ENCODE peak calls at places on chromosomes 12 and 14, in ten cellular contexts. R is A549, E is sigmoid colon, A is esophagus squamous epithelium, M is heart left ventricle, U is GM12878, O is IMR-90, W is HepG2, N is stomach, L is lower leg skin. Q is an unnamed sample.

GRCh38 chr12:111124183-111124582 is 203.8 kb upstream of the MYL2 start:
- DNase-seq in R (no peak), E (no peak), A (no peak), M (no peak), U (no peak), O (no peak), W (no peak), N (no peak), L (no peak), Q (no peak)

GRCh38 chr12:39145175-39145999 is 240.0 kb upstream of the CPNE8 start:
- DNase-seq in R (peak; percentile 77), E (peak; percentile 76), A (no peak), M (peak; percentile 35), U (no peak), O (no peak), W (no peak), N (peak; percentile 30), L (no peak), Q (no peak)

GRCh38 chr14:77139022-77139421 is 2.6 kb downstream of the ZDHHC22 start:
- DNase-seq in R (no peak), E (peak; percentile 26), A (no peak), M (no peak), U (no peak), O (no peak), W (no peak), N (no peak), L (no peak), Q (no peak)

GRCh38 chr12:115617391-115617790 is 660.1 kb downstream of the MED13L start:
- DNase-seq in R (no peak), E (no peak), A (no peak), M (no peak), U (no peak), O (no peak), W (no peak), N (no peak), L (no peak), Q (no peak)

GRCh38 chr14:54343276-54344121 is 53.3 kb upstream of the CDKN3 start:
- DNase-seq in R (no peak), E (no peak), A (no peak), M (no peak), U (no peak), O (no peak), W (peak; percentile 34), N (no peak), L (no peak), Q (no peak)

GRCh38 chr14:101235042-101235871 is 326.0 kb upstream of the DIO3 start:
- DNase-seq in R (peak; percentile 70), E (peak; percentile 79), A (no peak), M (peak; percentile 33), U (no peak), O (peak; percentile 32), W (peak; percentile 47), N (peak; percentile 47), L (peak; percentile 21), Q (no peak)

GRCh38 chr14:35336171-35337073 is 44.2 kb downstream of the PSMA6 start:
- DNase-seq in R (peak; percentile 98), E (peak; percentile 98), A (peak; percentile 56), M (peak; percentile 94), U (no peak), O (peak; percentile 85), W (peak; percentile 99), N (peak; percentile 94), L (peak; percentile 88), Q (no peak)

GRCh38 chr14:24712909-24713308 is 78.9 kb upstream of the GZMB start:
- DNase-seq in R (no peak), E (no peak), A (no peak), M (no peak), U (no peak), O (no peak), W (no peak), N (no peak), L (no peak), Q (no peak)

GRCh38 chr12:49949866-49950265 is 671 bp upstream of the AQP2 start:
- DNase-seq in R (no peak), E (no peak), A (no peak), M (no peak), U (no peak), O (no peak), W (no peak), N (no peak), L (no peak), Q (no peak)

GRCh38 chr14:104351849-104352492 is 213.6 kb downstream of the KIF26A start:
- DNase-seq in R (no peak), E (no peak), A (no peak), M (no peak), U (no peak), O (no peak), W (no peak), N (no peak), L (no peak), Q (no peak)

GRCh38 chr14:63986789-63987533 is 134.2 kb downstream of the SYNE2 start:
- DNase-seq in R (peak; percentile 11), E (no peak), A (no peak), M (no peak), U (no peak), O (peak; percentile 78), W (no peak), N (no peak), L (no peak), Q (no peak)

GRCh38 chr14:63981569-63981968 is 128.8 kb downstream of the SYNE2 start:
- DNase-seq in R (no peak), E (no peak), A (no peak), M (no peak), U (no peak), O (no peak), W (no peak), N (no peak), L (no peak), Q (no peak)

GRCh38 chr14:63982629-63983028 is 129.8 kb downstream of the SYNE2 start:
- DNase-seq in R (no peak), E (no peak), A (no peak), M (no peak), U (no peak), O (no peak), W (no peak), N (no peak), L (no peak), Q (no peak)

DNA sequence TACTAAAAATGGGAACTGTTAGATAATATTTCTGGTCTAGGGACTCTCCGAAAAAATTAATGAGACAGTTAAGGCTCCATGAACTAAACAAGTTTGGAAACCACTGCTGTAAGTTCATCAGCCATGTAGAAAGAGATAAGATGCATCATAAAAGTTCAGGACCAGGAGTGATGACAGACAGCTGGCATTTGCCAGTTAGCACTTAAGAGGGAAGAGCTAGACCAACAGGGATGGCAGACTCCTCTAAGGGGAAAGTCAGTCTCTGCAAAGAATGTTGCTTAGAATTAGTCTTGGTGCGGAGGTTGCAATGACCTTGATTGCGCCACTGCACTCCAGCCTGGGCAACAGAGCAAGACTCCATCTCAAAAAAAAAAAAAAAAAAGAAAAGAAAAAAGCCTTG is 129.4 kb downstream of the SYNE2 start:
- DNase-seq in R (no peak), E (no peak), A (no peak), M (no peak), U (no peak), O (no peak), W (no peak), N (no peak), L (no peak), Q (no peak)
- TF ChIP-seq POLR2A in R (no peak), E (no peak), A (no peak), M (no peak), U (no peak), O (no peak), W (no peak), N (no peak), L (no peak), Q (no peak)

DNA sequence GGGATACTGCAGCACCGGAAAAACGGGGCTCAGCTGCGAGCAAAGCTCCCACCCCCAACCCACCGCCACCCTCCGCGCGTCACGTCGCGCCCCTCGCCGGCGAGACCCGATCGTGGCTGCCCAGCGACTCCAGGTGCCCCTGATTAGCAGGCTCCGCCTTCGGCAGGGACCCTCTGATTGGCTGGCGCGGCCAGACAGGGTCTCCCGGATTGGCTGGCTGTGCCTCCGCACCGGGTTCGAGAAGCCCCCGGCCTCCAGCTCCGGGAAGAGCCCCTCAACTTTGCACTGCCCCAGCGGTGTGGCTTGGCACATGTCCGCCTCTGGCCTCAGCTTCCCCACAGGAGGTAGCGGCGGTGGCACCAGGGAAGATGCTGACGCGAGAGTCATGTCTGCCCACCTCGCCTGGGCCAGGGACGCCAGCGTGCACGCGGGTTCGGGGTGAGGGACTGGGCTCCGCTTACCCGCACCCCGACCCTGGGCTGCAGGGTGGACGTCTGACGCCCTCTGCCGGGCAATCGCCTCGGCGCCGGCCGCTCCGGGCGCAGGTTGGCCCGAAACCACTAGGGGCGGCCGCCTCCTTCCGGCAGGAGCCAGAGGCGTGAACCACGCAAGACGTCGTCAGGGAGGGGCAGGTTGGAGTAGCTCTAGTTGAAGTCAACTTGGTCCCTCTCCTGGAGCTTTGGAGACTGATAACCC is 496 bp upstream of the RHOF start:
- DNase-seq in R (peak; percentile 96), E (peak; percentile 96), A (peak; percentile 52), M (peak; percentile 91), U (peak; percentile 82), O (peak; percentile 89), W (peak; percentile 75), N (peak; percentile 94), L (peak; percentile 84), Q (peak; percentile 88)
- TF ChIP-seq POLR2A in R (no peak), E (no peak), A (peak; percentile 34), M (no peak), U (peak; percentile 73), O (peak; percentile 38), W (no peak), N (no peak), L (no peak), Q (peak; percentile 58)

GRCh38 chr12:3076730-3077571 is at the start of gene TSPAN9:
- DNase-seq in R (peak; percentile 74), E (peak; percentile 93), A (no peak), M (peak; percentile 84), U (no peak), O (peak; percentile 48), W (peak; percentile 37), N (peak; percentile 87), L (peak; percentile 54), Q (peak; percentile 70)
- TF ChIP-seq POLR2A in R (peak; percentile 89), E (no peak), A (peak; percentile 55), M (peak; percentile 79), U (no peak), O (peak; percentile 73), W (peak; percentile 82), N (no peak), L (no peak), Q (no peak)

DNA sequence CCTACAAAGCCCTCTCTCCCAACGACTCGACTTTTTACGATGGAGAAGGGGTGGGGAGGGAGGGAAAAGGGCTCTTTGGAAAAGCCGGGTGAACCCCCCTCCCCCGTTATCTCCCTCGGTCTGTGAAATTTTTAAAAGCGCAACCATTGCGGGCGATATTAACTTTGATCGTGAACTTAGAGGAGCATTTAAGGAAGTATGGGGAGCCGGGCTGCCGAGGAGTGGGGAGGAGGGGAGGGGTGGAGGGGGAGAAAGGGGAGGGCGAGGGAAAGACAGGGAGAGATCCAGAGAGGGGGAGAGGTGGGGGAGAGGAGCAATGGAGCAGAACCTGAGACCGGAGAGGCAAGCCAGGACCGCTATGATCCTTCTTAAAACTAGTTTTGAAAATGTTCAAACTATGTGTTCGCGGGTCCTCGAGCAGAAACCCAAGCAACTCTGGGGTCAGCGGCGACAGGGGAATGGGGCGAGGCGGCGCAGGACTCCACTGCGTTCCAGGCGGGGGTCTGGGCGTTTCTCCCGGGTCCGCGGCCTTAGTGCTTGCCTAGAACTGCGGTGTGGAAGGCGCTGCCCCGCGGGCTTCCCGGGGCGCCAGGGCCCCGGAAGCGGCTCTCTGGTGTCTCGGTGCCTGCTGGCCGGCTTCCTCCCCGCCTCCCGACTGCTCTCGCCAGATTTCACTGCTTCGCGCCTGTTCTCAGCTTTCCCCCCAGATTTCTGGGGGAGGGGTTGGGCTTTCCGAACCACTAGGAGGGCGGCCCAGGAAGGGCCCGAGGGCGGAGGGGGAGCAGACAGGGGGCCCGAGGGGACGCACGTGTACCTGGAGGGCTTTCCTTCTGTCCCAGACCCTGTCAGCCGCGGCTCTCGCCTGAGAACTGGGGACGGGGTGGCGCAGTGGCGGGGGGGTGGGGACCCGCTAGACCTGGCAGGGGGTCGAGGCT is at the start of gene HOTAIR:
- DNase-seq in R (peak; percentile 39), E (no peak), A (no peak), M (no peak), U (no peak), O (no peak), W (no peak), N (no peak), L (no peak), Q (peak; percentile 68)
- TF ChIP-seq POLR2A in R (peak; percentile 32), E (no peak), A (no peak), M (no peak), U (no peak), O (no peak), W (no peak), N (no peak), L (no peak), Q (no peak)

Q was measured in GM12892.